ENCODE peak calls at places on chromosomes 12 and 14, in nine cellular contexts. S is WTC11; D is Panc1; O is heart left ventricle; L is gastroesophageal sphincter; M is right cardiac atrium; R is activated naive CD8-positive, alpha-beta T cell treated with anti-CD3 and anti-CD28 coated beads, Interleukin-2, amount 10 ng/mL, durations not matched to agents 7 days and 5 days; B is stimulated activated naive B cell treated with anti-CD40 and anti-IgM and Interleukin-4, amounts not matched to agents 10 μg/mL and 1 μg/mL and 100 μg/mL, for 72 hours; P is mucosa of descending colon. T is an unnamed sample.

GRCh38 chr12:52336641-52337040 is 15.4 kb upstream of the KRT83 start:
- ATAC-seq in S (no peak), D (no peak), O (no peak), L (no peak), M (no peak), R (no peak), B (no peak), P (no peak), T (no peak)

GRCh38 chr12:56414401-56414800 is 34.8 kb downstream of the TIMELESS start:
- ATAC-seq in S (no peak), D (no peak), O (no peak), L (no peak), M (no peak), R (no peak), B (no peak), P (no peak), T (no peak)

GRCh38 chr12:108495054-108495453 is 20.0 kb upstream of the FICD start:
- ATAC-seq in S (peak), D (no peak), O (no peak), L (no peak), M (no peak), R (no peak), B (peak), P (no peak), T (no peak)

GRCh38 chr14:61925043-61925442 is 162.8 kb downstream of the SNAPC1 start:
- ATAC-seq in S (peak), D (no peak), O (no peak), L (no peak), M (no peak), R (no peak), B (peak), P (peak), T (no peak)

GRCh38 chr14:92436115-92436776 is 77.3 kb upstream of the RIN3 start:
- ATAC-seq in S (no peak), D (no peak), O (no peak), L (no peak), M (no peak), R (no peak), B (no peak), P (no peak), T (no peak)

GRCh38 chr12:124005736-124006581 is 32.9 kb downstream of the ZNF664 start:
- ATAC-seq in S (no peak), D (no peak), O (peak), L (no peak), M (no peak), R (peak), B (peak), P (no peak), T (no peak)

GRCh38 chr12:97465012-97465345 is 2.4 kb downstream of the RMST start:
- ATAC-seq in S (peak), D (no peak), O (no peak), L (no peak), M (no peak), R (no peak), B (no peak), P (no peak), T (no peak)

GRCh38 chr12:6742833-6743232 is 10.1 kb downstream of the MLF2 start:
- ATAC-seq in S (no peak), D (no peak), O (no peak), L (no peak), M (no peak), R (no peak), B (peak), P (no peak), T (no peak)

GRCh38 chr14:75794615-75795038 is 133.6 kb downstream of the TTLL5 start:
- ATAC-seq in S (peak), D (peak), O (peak), L (peak), M (peak), R (no peak), B (no peak), P (peak), T (no peak)

GRCh38 chr12:56130876-56131275 is 2.8 kb downstream of the ESYT1 start:
- ATAC-seq in S (no peak), D (no peak), O (no peak), L (no peak), M (no peak), R (no peak), B (no peak), P (no peak), T (no peak)

GRCh38 chr14:99545574-99545973 is 58.4 kb downstream of the CCDC85C start:
- ATAC-seq in S (no peak), D (no peak), O (no peak), L (no peak), M (no peak), R (no peak), B (no peak), P (no peak), T (no peak)

GRCh38 chr12:19779393-19780056 is 340.2 kb downstream of the AEBP2 start:
- ATAC-seq in S (peak), D (no peak), O (peak), L (no peak), M (peak), R (no peak), B (no peak), P (peak), T (no peak)

GRCh38 chr12:26062006-26062405 is 62.8 kb downstream of the BHLHE41 start:
- ATAC-seq in S (no peak), D (no peak), O (no peak), L (no peak), M (no peak), R (no peak), B (no peak), P (no peak), T (no peak)

GRCh38 chr12:40697566-40698257 is 5.5 kb downstream of the CNTN1 start:
- ATAC-seq in S (no peak), D (no peak), O (no peak), L (peak), M (no peak), R (no peak), B (no peak), P (no peak), T (peak)

GRCh38 chr12:77102691-77103090 is 37.3 kb upstream of the E2F7 start:
- ATAC-seq in S (no peak), D (peak), O (no peak), L (no peak), M (no peak), R (no peak), B (no peak), P (no peak), T (no peak)

GRCh38 chr14:55339770-55340169 is 68.5 kb downstream of the FBXO34 start:
- ATAC-seq in S (peak), D (no peak), O (no peak), L (no peak), M (no peak), R (no peak), B (peak), P (peak), T (peak)

GRCh38 chr12:54053625-54054441 is at the start of gene HOXC4:
- ATAC-seq in S (peak), D (no peak), O (peak), L (peak), M (peak), R (peak), B (peak), P (peak), T (peak)

GRCh38 chr12:107580750-107581529 is 104.7 kb upstream of the PWP1 start:
- ATAC-seq in S (peak), D (peak), O (no peak), L (no peak), M (no peak), R (no peak), B (no peak), P (peak), T (peak)

GRCh38 chr14:24411468-24412454 is 13.0 kb downstream of the NYNRIN start:
- ATAC-seq in S (peak), D (peak), O (peak), L (peak), M (peak), R (peak), B (peak), P (peak), T (peak)

GRCh38 chr12:91620949-91621348 is 438.3 kb upstream of the DCN start:
- ATAC-seq in S (peak), D (no peak), O (peak), L (no peak), M (peak), R (no peak), B (no peak), P (no peak), T (no peak)